ENCODE peak calls at places on chromosome 13, in seven cellular contexts. Z is CD8-positive, alpha-beta memory T cell; F is mesenchymal stem cell; P is dorsolateral prefrontal cortex; I is right lobe of liver; O is heart left ventricle; A is H9. Q is an unnamed sample.

GRCh38 chr13:104592127-104592526 is 1525.9 kb upstream of the SLC10A2 start:
- DNase-seq in O (no peak), Z (no peak), A (no peak), P (no peak), F (peak; percentile 67), I (no peak), Q (no peak)

GRCh38 chr13:28536371-28536770 is 41.4 kb upstream of the FLT1 start:
- DNase-seq in O (no peak), A (no peak), P (no peak), Z (no peak), I (no peak), F (no peak), Q (no peak)

GRCh38 chr13:98584668-98585397 is 7.9 kb upstream of the STK24 start:
- DNase-seq in O (no peak), Z (no peak), A (no peak), P (no peak), I (no peak), F (no peak), Q (no peak)

GRCh38 chr13:46531953-46532352 is 21.0 kb upstream of the LRCH1 start:
- DNase-seq in P (no peak), F (no peak), O (no peak), I (no peak), A (no peak), Z (no peak), Q (no peak)

GRCh38 chr13:63691474-63691873 is 2275.8 kb upstream of the PCDH20 start:
- DNase-seq in F (no peak), O (no peak), Z (no peak), P (no peak), I (no peak), A (no peak), Q (no peak)

GRCh38 chr13:79427265-79427664 is 21.2 kb upstream of the RBM26 start:
- DNase-seq in A (no peak), I (no peak), P (no peak), F (no peak), Z (no peak), O (no peak), Q (no peak)

GRCh38 chr13:40666058-40666904 is at the start of gene FOXO1:
- DNase-seq in F (peak; percentile 84), I (peak; percentile 92), Z (peak; percentile 91), A (peak; percentile 86), O (peak; percentile 95), P (peak; percentile 81), Q (peak; percentile 80)

GRCh38 chr13:109243311-109243951 is 543.0 kb downstream of the IRS2 start:
- DNase-seq in F (peak; percentile 92), Z (no peak), I (no peak), A (no peak), O (no peak), P (no peak), Q (no peak)

GRCh38 chr13:99813346-99814095 is 158.0 kb downstream of the ZIC5 start:
- DNase-seq in F (no peak), A (no peak), P (no peak), O (no peak), Z (no peak), I (no peak), Q (no peak)

GRCh38 chr13:95784161-95784880 is 107.4 kb downstream of the DNAJC3 start:
- DNase-seq in I (no peak), P (no peak), O (no peak), F (peak; percentile 94), Z (no peak), A (no peak), Q (no peak)

GRCh38 chr13:110317093-110317492 is 10.0 kb downstream of the COL4A2 start:
- DNase-seq in I (no peak), A (no peak), P (no peak), Z (no peak), O (no peak), F (no peak), Q (no peak)

GRCh38 chr13:51041126-51041525 is 69.9 kb downstream of the C13orf42 start:
- DNase-seq in F (no peak), A (no peak), I (no peak), P (no peak), Z (no peak), O (no peak), Q (no peak)

GRCh38 chr13:108595416-108596257 is 33.8 kb upstream of the MYO16 start:
- DNase-seq in I (no peak), Z (no peak), A (no peak), O (no peak), P (no peak), F (no peak), Q (no peak)

GRCh38 chr13:66069570-66069969 is 1160.6 kb downstream of the PCDH9 start:
- DNase-seq in A (no peak), Z (no peak), O (no peak), I (no peak), F (peak; percentile 18), P (no peak), Q (no peak)

GRCh38 chr13:32124743-32125142 is 93.2 kb downstream of the FRY start:
- DNase-seq in O (no peak), A (no peak), F (no peak), I (no peak), P (no peak), Z (no peak), Q (no peak)

GRCh38 chr13:32125221-32125621 is 93.6 kb downstream of the FRY start:
- DNase-seq in O (no peak), P (no peak), A (no peak), I (no peak), Z (no peak), F (peak; percentile 28), Q (no peak)

GRCh38 chr13:32126756-32127155 is 95.2 kb downstream of the FRY start:
- DNase-seq in P (no peak), I (no peak), A (no peak), Z (no peak), F (no peak), O (no peak), Q (no peak)

GRCh38 chr13:32125746-32126145 is 94.2 kb downstream of the FRY start:
- DNase-seq in O (no peak), Z (no peak), F (no peak), I (no peak), P (no peak), A (no peak), Q (no peak)

GRCh38 chr13:32126298-32126697 is 94.7 kb downstream of the FRY start:
- DNase-seq in I (no peak), Z (no peak), P (no peak), A (no peak), O (no peak), F (no peak), Q (no peak)
- H3K27ac ChIP-seq in I (no peak overlapping the region), Z (no peak overlapping the region), P (no peak overlapping the region), A (no peak overlapping the region), O (no peak overlapping the region), F (no peak overlapping the region), Q (no peak overlapping the region)

GRCh38 chr13:19056984-19057490 is 124.6 kb downstream of the TUBA3C start:
- DNase-seq in O (no peak), P (no peak), A (no peak), I (no peak), F (no peak), Z (no peak), Q (no peak)
- H3K27ac ChIP-seq in O (no peak overlapping the region), P (no peak overlapping the region), A (no peak overlapping the region), I (no peak overlapping the region), F (no peak overlapping the region), Z (no peak overlapping the region), Q (no peak overlapping the region)

DNA sequence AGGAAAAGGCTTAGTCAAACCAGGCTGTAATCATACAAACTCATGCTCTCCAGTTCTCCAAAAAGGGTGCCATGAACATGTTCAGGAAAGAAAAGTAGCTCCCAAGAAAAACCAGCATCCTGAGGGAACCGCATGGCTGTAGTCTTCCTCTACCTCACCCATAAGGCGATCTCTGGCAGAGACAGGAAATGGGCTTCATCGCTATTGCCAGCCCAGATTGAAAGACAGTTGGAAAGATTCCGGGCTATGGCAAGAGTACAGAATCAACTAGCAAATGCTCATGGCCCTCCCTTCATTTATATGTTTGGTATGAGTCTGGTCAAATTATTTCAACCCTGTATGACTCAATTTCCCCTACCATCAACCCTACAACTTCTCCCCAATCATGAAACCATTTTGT is 140.1 kb downstream of the LHFPL6 start:
- DNase-seq in F (no peak), A (no peak), Z (no peak), I (no peak), O (no peak), P (no peak), Q (no peak)
- H3K27ac ChIP-seq in F (no peak overlapping the region), A (no peak overlapping the region), Z (no peak overlapping the region), I (no peak overlapping the region), O (peak overlapping the region; percentile 6), P (no peak overlapping the region), Q (no peak overlapping the region)

GRCh38 chr13:44158741-44159632 is 214.6 kb upstream of the SERP2 start:
- DNase-seq in P (no peak), O (no peak), Z (no peak), I (no peak), F (no peak), A (no peak), Q (no peak)

GRCh38 chr13:44158055-44158655 is 215.5 kb upstream of the SERP2 start:
- DNase-seq in Z (no peak), I (no peak), P (no peak), A (no peak), O (no peak), F (no peak), Q (no peak)

GRCh38 chr13:44159633-44160279 is 213.9 kb upstream of the SERP2 start:
- DNase-seq in Z (no peak), F (no peak), O (no peak), A (no peak), I (no peak), P (no peak), Q (no peak)

GRCh38 chr13:44163108-44163507 is 210.5 kb upstream of the SERP2 start:
- DNase-seq in I (no peak), O (no peak), Z (no peak), F (no peak), P (no peak), A (no peak), Q (no peak)

DNA sequence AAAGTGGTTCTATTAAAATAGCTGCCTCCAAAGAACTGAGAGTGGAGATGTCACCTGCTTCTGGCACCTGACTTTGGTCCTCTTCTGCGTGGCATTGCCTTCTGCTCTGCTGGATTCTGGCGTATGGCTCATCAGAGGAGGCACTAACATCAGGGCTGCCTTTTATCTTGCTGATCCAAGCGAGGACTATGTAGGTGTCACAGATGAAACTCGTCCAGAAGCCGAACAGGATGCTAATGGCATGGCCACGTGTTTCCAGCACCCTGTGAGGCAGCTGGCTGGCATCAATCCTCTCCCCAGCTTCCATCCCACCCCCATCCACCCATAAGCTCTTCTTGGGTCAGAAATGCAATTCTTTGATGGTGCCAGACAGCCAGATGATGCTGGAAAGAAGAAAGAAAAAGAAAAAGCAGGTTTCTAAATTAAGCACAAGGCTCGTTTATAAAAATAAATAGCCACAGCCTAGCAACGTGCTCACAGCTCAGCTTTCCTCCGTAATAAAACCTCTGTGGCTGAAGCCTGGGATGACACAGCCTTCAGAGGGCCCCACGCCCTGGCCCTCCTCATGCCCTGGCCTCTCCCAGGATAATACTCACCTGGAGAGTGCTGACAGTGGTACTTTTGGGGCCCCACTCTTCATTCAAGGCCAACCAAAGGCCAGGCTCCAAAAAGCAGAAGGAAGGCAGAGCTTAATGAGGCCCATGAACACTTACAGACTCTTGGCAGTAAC is 212.9 kb upstream of the SERP2 start:
- DNase-seq in A (no peak), I (no peak), O (no peak), F (no peak), P (peak; percentile 75), Z (no peak), Q (no peak)
- H3K27ac ChIP-seq in A (no peak overlapping the region), I (no peak overlapping the region), O (no peak overlapping the region), F (no peak overlapping the region), P (peak overlapping the region; percentile 89), Z (no peak overlapping the region), Q (no peak overlapping the region)

Q was measured in substantia nigra.